ENCODE peak calls at places on chromosome 13, in five cellular contexts. U is HEK293T, F is HepG2, L is H1, X is NT2/D1. S is an unnamed sample.

GRCh38 chr13:110261166-110262081 is 45.5 kb downstream of the COL4A1 start:
- DNase-seq in U (no peak), F (no peak), L (peak; percentile 57), X (peak; percentile 20), S (no peak)

GRCh38 chr13:99642841-99643240 is 141.6 kb downstream of the TM9SF2 start:
- DNase-seq in U (no peak), F (no peak), L (no peak), X (no peak), S (no peak)

GRCh38 chr13:30720470-30720869 is 14.9 kb upstream of the ALOX5AP start:
- DNase-seq in U (no peak), F (no peak), L (no peak), X (no peak), S (peak; percentile 59)

GRCh38 chr13:99258946-99259345 is 767 bp upstream of the GPR18 start:
- DNase-seq in U (no peak), F (no peak), L (no peak), X (no peak), S (no peak)

GRCh38 chr13:113364933-113365371 is 1.0 kb upstream of the GRTP1 start:
- DNase-seq in U (no peak), F (no peak), L (no peak), X (no peak), S (no peak)

GRCh38 chr13:39809466-39809865 is 154.0 kb downstream of the COG6 start:
- DNase-seq in U (no peak), F (no peak), L (no peak), X (no peak), S (no peak)

GRCh38 chr13:103188688-103189326 is 122.6 kb upstream of the SLC10A2 start:
- DNase-seq in U (no peak), F (no peak), L (no peak), X (no peak), S (no peak)

GRCh38 chr13:85528578-85529215 is 270.5 kb downstream of the SLITRK6 start:
- DNase-seq in U (no peak), F (no peak), L (no peak), X (no peak), S (no peak)

GRCh38 chr13:30107536-30108136 is 199.7 kb downstream of the KATNAL1 start:
- DNase-seq in U (no peak), F (no peak), L (no peak), X (no peak), S (no peak)

GRCh38 chr13:43364210-43365041 is 341.0 kb downstream of the DNAJC15 start:
- DNase-seq in U (no peak), F (no peak), L (no peak), X (no peak), S (no peak)

DNA sequence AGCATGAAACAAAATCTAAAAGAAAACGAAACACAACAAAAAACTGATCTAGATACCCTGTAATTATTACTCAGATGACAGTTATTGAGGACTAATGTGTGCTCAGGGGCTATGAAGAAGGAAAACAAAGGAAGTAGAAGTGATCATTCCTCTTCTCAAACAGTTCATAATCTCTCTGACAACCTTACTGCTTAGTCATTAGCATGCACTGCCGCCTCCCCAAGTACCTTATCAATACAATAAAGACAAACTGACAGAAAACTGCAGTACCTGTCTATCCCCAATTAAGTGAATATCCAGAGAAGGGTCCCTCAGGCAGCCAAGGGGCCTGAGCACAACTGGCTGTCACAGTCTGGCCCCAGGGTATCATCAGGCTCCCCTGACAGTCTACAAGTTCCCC is 22.0 kb upstream of the POU4F1 start:
- DNase-seq in U (no peak), F (no peak), L (no peak), X (no peak), S (no peak)
- TF ChIP-seq SUZ12 in U (no peak), F (no peak), L (no peak), X (no peak), S (no peak)

GRCh38 chr13:23554000-23554399 is 16.2 kb upstream of the TNFRSF19 start:
- DNase-seq in U (no peak), F (no peak), L (no peak), X (no peak), S (no peak)
- TF ChIP-seq SUZ12 in U (no peak), F (no peak), L (no peak), X (no peak), S (no peak)

GRCh38 chr13:77697208-77698103 is at the start of gene SLAIN1:
- DNase-seq in U (peak; percentile 99), F (peak; percentile 15), L (peak; percentile 85), X (peak; percentile 60), S (no peak)
- TF ChIP-seq SUZ12 in U (no peak), F (no peak), L (no peak), X (no peak), S (no peak)

DNA sequence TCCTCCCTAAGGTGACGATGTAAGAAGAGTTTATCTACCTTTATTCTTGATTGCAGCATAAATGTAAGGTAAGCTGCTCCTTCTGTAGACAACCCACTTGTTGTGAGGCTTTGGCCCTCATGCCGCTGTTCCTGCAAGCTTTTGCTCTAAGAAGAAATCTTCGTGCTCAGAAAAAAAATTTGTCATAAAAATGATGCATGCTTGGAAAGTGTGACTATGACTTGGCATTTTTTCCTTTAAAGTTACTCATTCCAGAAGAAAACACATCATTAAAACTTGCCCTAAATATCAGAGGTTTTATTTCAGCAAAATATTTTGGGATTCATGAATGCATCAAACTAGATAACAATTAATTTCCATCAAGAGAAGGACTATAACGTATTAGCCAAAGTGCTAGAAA is 39.8 kb downstream of the KCTD12 start:
- DNase-seq in U (no peak), F (no peak), L (no peak), X (no peak), S (no peak)
- TF ChIP-seq SUZ12 in U (no peak), F (no peak), L (no peak), X (no peak), S (no peak)

GRCh38 chr13:24041822-24042221 is 118.7 kb upstream of the SPATA13 start:
- DNase-seq in U (no peak), F (no peak), L (no peak), X (no peak), S (no peak)

GRCh38 chr13:24038405-24038804 is 122.1 kb upstream of the SPATA13 start:
- DNase-seq in U (no peak), F (no peak), L (no peak), X (no peak), S (no peak)

GRCh38 chr13:24038846-24039330 is 121.6 kb upstream of the SPATA13 start:
- DNase-seq in U (no peak), F (peak; percentile 22), L (no peak), X (no peak), S (no peak)

GRCh38 chr13:24040835-24041234 is 119.7 kb upstream of the SPATA13 start:
- DNase-seq in U (no peak), F (no peak), L (no peak), X (no peak), S (no peak)

DNA sequence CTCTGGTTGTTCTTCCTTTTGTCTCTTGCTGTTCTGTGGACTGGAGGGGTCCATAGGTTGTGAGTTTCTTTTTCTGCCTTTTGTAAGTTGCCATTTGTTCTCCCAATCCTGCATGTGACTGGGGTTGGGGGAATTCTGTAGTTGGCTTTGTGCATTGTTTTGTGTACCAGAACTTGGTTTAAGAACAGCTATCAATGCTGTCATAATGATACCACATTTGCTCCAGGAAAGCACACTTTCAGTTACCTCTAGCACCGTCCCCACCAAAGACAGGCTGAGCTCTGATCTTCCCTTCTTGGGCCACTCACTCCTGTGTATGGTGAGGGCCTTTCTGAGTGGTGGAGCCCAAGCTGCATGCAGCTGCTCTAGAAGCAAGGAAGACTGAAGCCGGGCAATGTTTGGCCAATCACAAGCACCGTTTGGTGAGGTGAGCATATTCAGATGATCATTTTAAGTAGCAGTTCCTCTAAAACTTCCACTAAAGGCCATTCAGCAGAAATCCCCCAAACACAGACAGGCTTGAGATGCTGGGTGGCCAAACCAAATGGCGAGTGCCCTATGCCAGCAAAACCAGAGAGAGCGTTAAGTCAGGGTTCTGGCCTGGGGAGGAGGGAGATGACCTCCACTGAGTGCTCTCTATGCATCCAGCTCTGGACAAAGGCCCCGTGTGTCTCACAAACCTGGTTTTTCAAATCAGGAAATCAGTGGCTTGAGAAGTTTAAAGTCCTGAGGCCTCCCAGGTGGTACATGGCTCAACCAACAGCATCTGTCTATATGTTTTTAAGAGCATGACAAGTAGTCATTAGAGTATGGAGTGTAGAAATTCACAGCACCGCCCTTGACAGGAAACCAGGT is 120.7 kb upstream of the SPATA13 start:
- DNase-seq in U (no peak), F (no peak), L (no peak), X (no peak), S (peak; percentile 48)
- TF ChIP-seq SUZ12 in U (no peak), F (no peak), L (no peak), X (no peak), S (no peak)

GRCh38 chr13:49935171-49936084 is 712 bp downstream of the SPRYD7 start:
- DNase-seq in U (peak; percentile 61), F (peak; percentile 17), L (no peak), X (no peak), S (no peak)

GRCh38 chr13:49932868-49933267 is 3.3 kb downstream of the SPRYD7 start:
- DNase-seq in U (no peak), F (no peak), L (no peak), X (no peak), S (no peak)

GRCh38 chr13:49932066-49932465 is 4.1 kb downstream of the SPRYD7 start:
- DNase-seq in U (no peak), F (no peak), L (no peak), X (no peak), S (no peak)

GRCh38 chr13:49936085-49936942 is at the start of gene SPRYD7:
- DNase-seq in U (peak; percentile 97), F (peak; percentile 95), L (peak; percentile 99), X (peak; percentile 91), S (peak; percentile 90)

DNA sequence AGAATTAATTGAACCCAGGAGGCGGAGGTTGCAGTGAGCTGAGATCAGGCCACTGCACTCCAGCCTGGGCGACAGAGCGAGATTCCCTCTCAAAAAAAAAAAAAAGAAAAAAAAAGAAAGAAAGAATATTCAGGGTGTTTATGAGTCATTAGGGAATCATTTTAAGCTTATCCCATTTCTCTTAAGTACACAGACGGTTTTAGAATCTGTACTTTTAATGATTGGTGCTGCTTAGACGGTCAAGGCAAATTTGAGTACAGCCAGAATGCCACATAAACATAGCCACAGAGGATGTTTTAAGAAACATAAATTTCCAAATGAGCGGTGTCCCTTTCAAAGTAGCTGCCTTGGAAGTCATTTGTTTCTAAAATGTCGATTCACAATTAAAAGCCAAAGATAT is 2.6 kb downstream of the SPRYD7 start:
- DNase-seq in U (no peak), F (no peak), L (no peak), X (no peak), S (no peak)
- TF ChIP-seq SUZ12 in U (no peak), F (no peak), L (no peak), X (no peak), S (no peak)

DNA sequence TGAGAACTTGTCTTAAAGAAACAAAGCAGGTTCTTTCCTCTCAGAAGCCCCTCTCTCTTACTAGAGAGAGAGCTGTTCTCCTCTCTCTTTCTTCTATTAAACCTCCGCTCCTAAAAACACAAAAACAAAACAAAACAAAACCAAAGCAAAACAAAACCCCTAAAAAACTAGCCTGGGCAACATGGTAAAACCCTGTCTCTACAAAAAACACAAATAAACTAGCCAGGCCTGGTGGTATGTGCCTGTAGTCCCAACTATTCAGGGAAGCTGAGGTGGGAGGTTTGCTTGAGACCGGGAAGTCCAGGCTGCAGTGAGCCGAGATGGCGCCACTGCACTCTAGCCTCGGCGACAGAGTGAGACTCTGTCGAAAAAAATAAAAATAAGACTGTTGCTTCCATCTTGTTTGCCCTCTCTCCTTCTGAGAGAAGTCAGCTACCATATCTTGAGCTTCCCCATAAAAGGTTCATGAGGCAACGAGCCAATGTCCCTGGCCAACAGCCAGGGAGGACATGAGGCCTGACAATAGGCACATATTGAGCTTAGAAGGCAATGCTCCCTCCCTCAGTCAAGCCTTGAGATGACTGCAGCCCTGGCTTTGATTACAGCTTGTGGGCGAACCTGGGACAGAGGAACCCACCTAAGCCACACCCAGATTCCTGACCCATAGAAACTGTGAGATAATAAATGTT is 17.5 kb upstream of the FLT3 start:
- DNase-seq in U (no peak), F (no peak), L (no peak), X (no peak), S (no peak)
- TF ChIP-seq SUZ12 in U (no peak), F (no peak), L (no peak), X (no peak), S (no peak)

GRCh38 chr13:75299206-75299605 is 182.8 kb downstream of the TBC1D4 start:
- DNase-seq in U (no peak), F (no peak), L (no peak), X (no peak), S (no peak)
- TF ChIP-seq SUZ12 in U (no peak), F (no peak), L (no peak), X (no peak), S (no peak)